ENCODE peak calls at places on chromosome 14, in four cellular contexts. One of them, this sample, is unnamed.

GRCh38 chr14:100881211-100882025 is 22.1 kb downstream of the RTL1 start:
- DNase-seq in K562: no peak
- DNase-seq in prostate gland: no peak
- DNase-seq in A549: no peak
- DNase-seq in this sample: no peak

GRCh38 chr14:105012171-105012985 is 8.5 kb downstream of the CDCA4 start:
- DNase-seq in K562: no peak
- DNase-seq in A549: peak
- DNase-seq in prostate gland: no peak
- DNase-seq in this sample: no peak

GRCh38 chr14:61543946-61544345 is 151.4 kb upstream of the HIF1A start:
- DNase-seq in A549: no peak
- DNase-seq in K562: no peak
- DNase-seq in prostate gland: no peak
- DNase-seq in this sample: no peak

GRCh38 chr14:41607119-41607785 is 576 bp downstream of the LRFN5 start:
- DNase-seq in K562: no peak
- DNase-seq in A549: no peak
- DNase-seq in prostate gland: no peak
- DNase-seq in this sample: no peak

GRCh38 chr14:101595887-101596721 is 34.8 kb downstream of the DIO3 start:
- DNase-seq in A549: no peak
- DNase-seq in prostate gland: no peak
- DNase-seq in K562: no peak
- DNase-seq in this sample: no peak

GRCh38 chr14:64612021-64612380 is 62.2 kb downstream of the PPP1R36 start:
- DNase-seq in prostate gland: no peak
- DNase-seq in K562: no peak
- DNase-seq in A549: peak
- DNase-seq in this sample: no peak

GRCh38 chr14:79631276-79631675 is 580.0 kb downstream of the DIO2 start:
- DNase-seq in K562: no peak
- DNase-seq in prostate gland: no peak
- DNase-seq in A549: no peak
- DNase-seq in this sample: no peak

GRCh38 chr14:70013269-70013873 is 134.2 kb downstream of the SMOC1 start:
- DNase-seq in prostate gland: no peak
- DNase-seq in K562: peak
- DNase-seq in A549: peak
- DNase-seq in this sample: no peak

GRCh38 chr14:50823051-50823762 is 7.8 kb downstream of the NIN start:
- DNase-seq in A549: no peak
- DNase-seq in K562: no peak
- DNase-seq in prostate gland: no peak
- DNase-seq in this sample: no peak

GRCh38 chr14:49579841-49580240 is 6.3 kb downstream of the RPS29 start:
- DNase-seq in prostate gland: no peak
- DNase-seq in A549: no peak
- DNase-seq in K562: no peak
- DNase-seq in this sample: no peak

GRCh38 chr14:23154876-23155587 is 28.4 kb downstream of the SLC7A8 start:
- DNase-seq in A549: peak
- DNase-seq in prostate gland: peak
- DNase-seq in K562: peak
- DNase-seq in this sample: peak

GRCh38 chr14:77458249-77458950 is 507 bp downstream of the AHSA1 start:
- DNase-seq in prostate gland: peak
- DNase-seq in A549: peak
- DNase-seq in K562: peak
- DNase-seq in this sample: no peak

GRCh38 chr14:32495435-32495734 is 166.3 kb downstream of the AKAP6 start:
- DNase-seq in prostate gland: no peak
- DNase-seq in K562: no peak
- DNase-seq in A549: no peak
- DNase-seq in this sample: no peak

GRCh38 chr14:99838555-99839193 is 45.5 kb downstream of the EML1 start:
- DNase-seq in prostate gland: no peak
- DNase-seq in K562: no peak
- DNase-seq in A549: peak
- DNase-seq in this sample: no peak

GRCh38 chr14:94451091-94451751 is 1.4 kb downstream of the SERPINA11 start:
- DNase-seq in prostate gland: no peak
- DNase-seq in A549: no peak
- DNase-seq in K562: no peak
- DNase-seq in this sample: no peak

GRCh38 chr14:45810152-45810872 is 557.3 kb upstream of the MIS18BP1 start:
- DNase-seq in K562: no peak
- DNase-seq in A549: no peak
- DNase-seq in prostate gland: peak
- DNase-seq in this sample: no peak
- TF ChIP-seq CTCF in K562: no peak
- TF ChIP-seq CTCF in A549: no peak
- TF ChIP-seq CTCF in prostate gland: no peak
- TF ChIP-seq CTCF in this sample: peak

GRCh38 chr14:71646518-71646917 is 285.7 kb upstream of the RGS6 start:
- DNase-seq in prostate gland: no peak
- DNase-seq in K562: no peak
- DNase-seq in A549: no peak
- DNase-seq in this sample: no peak
- H3K4me3 ChIP-seq in prostate gland: no peak
- H3K4me3 ChIP-seq in K562: no peak
- H3K4me3 ChIP-seq in A549: no peak
- H3K4me3 ChIP-seq in this sample: no peak

GRCh38 chr14:87575378-87575777 is 417.6 kb downstream of the GALC start:
- DNase-seq in A549: no peak
- DNase-seq in prostate gland: no peak
- DNase-seq in K562: no peak
- DNase-seq in this sample: no peak

DNA sequence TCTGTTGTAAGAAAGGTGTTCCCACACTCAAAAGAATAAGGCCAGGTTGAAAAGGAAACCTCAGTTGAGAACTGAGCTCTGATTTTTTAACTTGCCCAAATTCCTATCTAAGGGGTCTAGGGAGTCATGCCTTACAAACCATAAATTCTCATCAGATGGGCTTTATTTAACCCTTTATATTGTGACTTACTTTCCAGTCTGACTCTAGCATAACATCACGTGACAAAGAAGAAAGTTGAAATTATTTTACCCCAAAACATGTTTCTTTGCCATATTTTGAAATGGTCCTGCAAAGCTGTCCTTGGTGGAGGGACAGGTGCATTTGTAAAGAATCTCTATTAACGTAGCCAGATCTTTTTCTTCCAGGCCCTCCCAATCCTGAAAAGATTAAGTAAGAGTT is 411.7 kb downstream of the GALC start:
- DNase-seq in prostate gland: no peak
- DNase-seq in A549: no peak
- DNase-seq in K562: no peak
- DNase-seq in this sample: no peak
- TF ChIP-seq CTCF in prostate gland: no peak
- TF ChIP-seq CTCF in A549: no peak
- TF ChIP-seq CTCF in K562: no peak
- TF ChIP-seq CTCF in this sample: no peak

DNA sequence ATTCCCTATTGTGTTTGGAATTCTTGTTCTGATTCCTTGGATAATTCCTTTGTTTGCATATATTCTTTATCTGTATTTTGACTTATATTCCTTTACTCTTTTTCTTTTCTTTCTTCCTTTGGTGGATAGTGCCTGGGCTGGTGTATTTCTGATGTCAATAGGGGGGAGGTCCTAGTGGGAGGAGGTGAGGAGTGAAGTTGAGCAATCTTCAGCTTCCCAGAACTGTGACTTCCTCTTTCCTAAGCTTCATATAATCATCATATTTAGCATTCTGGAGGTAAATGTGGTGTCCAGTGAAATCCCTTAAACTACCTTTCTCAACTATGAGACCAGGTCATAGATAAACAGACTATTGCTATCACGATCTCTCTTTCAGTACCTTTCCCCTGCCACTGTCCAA is 29.6 kb upstream of the TBPL2 start:
- DNase-seq in prostate gland: no peak
- DNase-seq in A549: no peak
- DNase-seq in K562: no peak
- DNase-seq in this sample: no peak
- H3K4me3 ChIP-seq in prostate gland: no peak
- H3K4me3 ChIP-seq in A549: no peak
- H3K4me3 ChIP-seq in K562: no peak
- H3K4me3 ChIP-seq in this sample: no peak

GRCh38 chr14:25406818-25407217 is 356.9 kb upstream of the STXBP6 start:
- DNase-seq in prostate gland: no peak
- DNase-seq in A549: peak
- DNase-seq in K562: peak
- DNase-seq in this sample: no peak
- TF ChIP-seq CTCF in prostate gland: peak
- TF ChIP-seq CTCF in A549: peak
- TF ChIP-seq CTCF in K562: no peak
- TF ChIP-seq CTCF in this sample: peak

This sample was measured in LNCaP clone FGC.